ENCODE peak calls at places on chromosomes 12 and 14, in ten cellular contexts. R is GM10248, Q is GM20000, W is fibroblast of the aortic adventitia, E is neural crest cell, U is B cell, Z is stomach, K is HL-60, F is body of pancreas, C is GM23338. L is an unnamed sample.

GRCh38 chr14:55585854-55586253 is 5.8 kb downstream of the KTN1 start:
- DNase-seq in R (no peak), Q (no peak), W (peak), E (no peak), U (no peak), Z (no peak), K (no peak), F (no peak), C (no peak), L (no peak)

GRCh38 chr12:41576925-41577324 is 388.8 kb downstream of the PDZRN4 start:
- DNase-seq in R (no peak), Q (no peak), W (no peak), E (no peak), U (no peak), Z (no peak), K (no peak), F (no peak), C (peak), L (no peak)

GRCh38 chr12:56806303-56806702 is 43.2 kb downstream of the HSD17B6 start:
- DNase-seq in R (no peak), Q (no peak), W (no peak), E (no peak), U (no peak), Z (no peak), K (no peak), F (no peak), C (no peak), L (no peak)

GRCh38 chr12:69509308-69509736 is 39.1 kb downstream of the FRS2 start:
- DNase-seq in R (no peak), Q (no peak), W (peak), E (no peak), U (no peak), Z (no peak), K (no peak), F (no peak), C (no peak), L (no peak)

GRCh38 chr12:54736549-54736948 is 88.4 kb upstream of the DCD start:
- DNase-seq in R (no peak), Q (no peak), W (no peak), E (no peak), U (no peak), Z (no peak), K (no peak), F (no peak), C (no peak), L (no peak)

GRCh38 chr14:103558071-103558882 is 4.2 kb downstream of the BAG5 start:
- DNase-seq in R (no peak), Q (no peak), W (peak), E (no peak), U (no peak), Z (no peak), K (no peak), F (no peak), C (no peak), L (no peak)

GRCh38 chr12:46523863-46524770 is 151.5 kb upstream of the SLC38A2 start:
- DNase-seq in R (no peak), Q (no peak), W (peak), E (no peak), U (no peak), Z (no peak), K (no peak), F (no peak), C (no peak), L (no peak)

GRCh38 chr12:131362290-131363211 is 348.3 kb upstream of the SFSWAP start:
- DNase-seq in R (no peak), Q (no peak), W (no peak), E (no peak), U (no peak), Z (peak), K (no peak), F (no peak), C (no peak), L (no peak)

GRCh38 chr14:64717870-64718269 is 13.6 kb downstream of the PLEKHG3 start:
- DNase-seq in R (no peak), Q (no peak), W (no peak), E (no peak), U (no peak), Z (no peak), K (no peak), F (peak), C (no peak), L (no peak)

GRCh38 chr12:100672075-100672592 is 98.7 kb downstream of the GAS2L3 start:
- DNase-seq in R (peak), Q (peak), W (no peak), E (peak), U (peak), Z (no peak), K (peak), F (no peak), C (peak), L (no peak)
- TF ChIP-seq CTCF in R (peak), Q (peak), W (peak), E (peak), U (peak), Z (no peak), K (peak), F (peak), C (peak), L (peak)

GRCh38 chr12:122133192-122133950 is 40.6 kb downstream of the IL31 start:
- DNase-seq in R (no peak), Q (no peak), W (no peak), E (no peak), U (no peak), Z (no peak), K (no peak), F (no peak), C (peak), L (no peak)
- TF ChIP-seq CTCF in R (no peak), Q (no peak), W (no peak), E (no peak), U (no peak), Z (no peak), K (no peak), F (no peak), C (peak), L (no peak)

GRCh38 chr12:818733-819132 is 66.4 kb downstream of the WNK1 start:
- DNase-seq in R (no peak), Q (no peak), W (peak), E (no peak), U (no peak), Z (no peak), K (no peak), F (no peak), C (no peak), L (no peak)
- TF ChIP-seq CTCF in R (no peak), Q (no peak), W (peak), E (peak), U (no peak), Z (no peak), K (no peak), F (no peak), C (no peak), L (peak)

GRCh38 chr12:117674313-117674712 is 294.5 kb downstream of the KSR2 start:
- DNase-seq in R (no peak), Q (no peak), W (no peak), E (no peak), U (no peak), Z (no peak), K (no peak), F (no peak), C (no peak), L (no peak)

GRCh38 chr12:117674763-117675162 is 294.0 kb downstream of the KSR2 start:
- DNase-seq in R (no peak), Q (no peak), W (no peak), E (no peak), U (no peak), Z (no peak), K (no peak), F (no peak), C (no peak), L (no peak)

GRCh38 chr12:117671734-117672133 is 297.1 kb downstream of the KSR2 start:
- DNase-seq in R (peak), Q (peak), W (no peak), E (peak), U (no peak), Z (no peak), K (peak), F (peak), C (peak), L (no peak)
- TF ChIP-seq CTCF in R (peak), Q (peak), W (no peak), E (peak), U (no peak), Z (no peak), K (peak), F (peak), C (peak), L (peak)